ENCODE peak calls at places on chromosomes 6 and 20, in six cellular contexts. H, A, Q, G, S and R are unnamed samples.

GRCh38 chr6:124099520-124099919 is 295.9 kb downstream of the NKAIN2 start:
- DNase-seq in H (no peak), A (no peak), Q (no peak), G (no peak), S (no peak), R (no peak)

GRCh38 chr20:58714923-58715708 is 22.5 kb downstream of the NPEPL1 start:
- DNase-seq in H (peak; percentile 47), A (no peak), Q (no peak), G (peak; percentile 5), S (no peak), R (no peak)

GRCh38 chr6:76609160-76609559 is 536.7 kb upstream of the IMPG1 start:
- DNase-seq in H (no peak), A (no peak), Q (no peak), G (no peak), S (no peak), R (no peak)

GRCh38 chr20:6142348-6142993 is 19.6 kb upstream of the FERMT1 start:
- DNase-seq in H (no peak), A (peak; percentile 65), Q (peak; percentile 68), G (peak; percentile 20), S (peak; percentile 80), R (peak; percentile 37)

GRCh38 chr20:45297786-45298497 is 8.7 kb upstream of the RBPJL start:
- DNase-seq in H (no peak), A (no peak), Q (no peak), G (no peak), S (no peak), R (no peak)

GRCh38 chr20:13677241-13677640 is 38.5 kb upstream of the TASP1 start:
- DNase-seq in H (no peak), A (no peak), Q (no peak), G (no peak), S (no peak), R (no peak)

GRCh38 chr6:26338810-26339209 is 26.2 kb upstream of the BTN3A2 start:
- DNase-seq in H (no peak), A (no peak), Q (no peak), G (no peak), S (no peak), R (no peak)

GRCh38 chr6:29811377-29811776 is 16.2 kb upstream of the HLA-G start:
- DNase-seq in H (no peak), A (no peak), Q (no peak), G (no peak), S (no peak), R (no peak)

GRCh38 chr6:27873101-27874030 is 38.8 kb downstream of the OR2B2 start:
- DNase-seq in H (peak; percentile 78), A (peak; percentile 83), Q (peak; percentile 56), G (peak; percentile 21), S (peak; percentile 95), R (no peak)

GRCh38 chr6:16198061-16198705 is 40.2 kb upstream of the GMPR start:
- DNase-seq in H (no peak), A (no peak), Q (no peak), G (no peak), S (no peak), R (no peak)

GRCh38 chr20:33127422-33128097 is 40.4 kb upstream of the BPIFA2 start:
- DNase-seq in H (no peak), A (no peak), Q (no peak), G (no peak), S (no peak), R (no peak)

GRCh38 chr20:8996817-8997512 is 71.9 kb upstream of the PLCB4 start:
- DNase-seq in H (no peak), A (no peak), Q (no peak), G (no peak), S (no peak), R (no peak)

GRCh38 chr6:90494067-90494773 is 92.7 kb downstream of the MAP3K7 start:
- DNase-seq in H (no peak), A (no peak), Q (no peak), G (no peak), S (no peak), R (no peak)

GRCh38 chr6:33189625-33190024 is 2.6 kb downstream of the COL11A2 start:
- DNase-seq in H (no peak), A (no peak), Q (no peak), G (no peak), S (no peak), R (no peak)
- TF ChIP-seq POLR2A in H (no peak), A (no peak), Q (no peak), G (no peak), S (no peak), R (no peak)

DNA sequence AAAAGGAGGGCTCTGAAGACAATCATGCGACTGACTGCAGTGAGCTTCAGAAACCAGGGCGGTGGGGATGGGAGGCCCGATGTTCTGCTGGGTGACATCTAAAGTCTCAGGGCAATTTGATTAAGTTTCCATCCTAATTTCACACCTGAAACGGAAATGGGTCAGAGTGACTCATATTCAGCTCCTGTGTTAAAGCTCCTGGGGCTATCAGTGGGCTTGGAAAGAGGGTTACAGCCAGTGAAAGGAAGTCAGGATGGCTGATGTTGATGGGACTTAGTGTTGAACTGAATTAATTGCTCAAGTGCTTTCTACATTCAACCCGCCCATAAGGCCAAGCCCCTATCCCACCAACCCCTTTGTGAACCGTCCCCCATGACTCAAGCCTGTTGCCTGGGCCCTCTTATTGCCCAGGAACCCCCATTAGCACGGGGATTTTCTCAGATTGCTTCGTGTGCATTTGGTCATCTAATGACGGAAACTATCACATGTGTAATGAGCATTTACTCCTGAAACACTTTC is 47.1 kb upstream of the TBC1D7 start:
- DNase-seq in H (no peak), A (no peak), Q (no peak), G (no peak), S (no peak), R (no peak)
- TF ChIP-seq POLR2A in H (no peak), A (no peak), Q (no peak), G (no peak), S (no peak), R (no peak)

GRCh38 chr6:93821953-93822352 is 402.6 kb upstream of the EPHA7 start:
- DNase-seq in H (no peak), A (no peak), Q (no peak), G (no peak), S (no peak), R (no peak)

GRCh38 chr6:93825950-93826349 is 406.6 kb upstream of the EPHA7 start:
- DNase-seq in H (no peak), A (no peak), Q (no peak), G (no peak), S (no peak), R (no peak)

GRCh38 chr6:93823489-93823888 is 404.1 kb upstream of the EPHA7 start:
- DNase-seq in H (no peak), A (no peak), Q (no peak), G (no peak), S (no peak), R (no peak)

GRCh38 chr6:93820465-93821082 is 401.2 kb upstream of the EPHA7 start:
- DNase-seq in H (no peak), A (no peak), Q (no peak), G (no peak), S (no peak), R (no peak)

GRCh38 chr6:93822434-93823265 is 403.3 kb upstream of the EPHA7 start:
- DNase-seq in H (no peak), A (no peak), Q (no peak), G (no peak), S (no peak), R (no peak)
- TF ChIP-seq POLR2A in H (no peak), A (no peak), Q (no peak), G (no peak), S (no peak), R (no peak)

GRCh38 chr20:23356203-23356602 is 5.6 kb downstream of the NXT1 start:
- DNase-seq in H (no peak), A (no peak), Q (peak; percentile 49), G (no peak), S (no peak), R (no peak)
- TF ChIP-seq POLR2A in H (no peak), A (peak; percentile 37), Q (peak; percentile 27), G (no peak), S (no peak), R (no peak)